ENCODE peak calls at places on chromosomes 2 and 18, in ten cellular contexts. K, P, A, I, Y, R, B, H, M and E are unnamed samples.

GRCh38 chr2:207762146-207762545 is 7.6 kb downstream of the FZD5 start:
- DNase-seq in K (no peak), P (no peak), A (no peak), I (no peak), Y (no peak), R (no peak), B (no peak), H (no peak), M (no peak), E (no peak)

GRCh38 chr2:196372811-196373664 is 201.7 kb upstream of the STK17B start:
- DNase-seq in K (no peak), P (no peak), A (no peak), I (no peak), Y (no peak), R (no peak), B (no peak), H (no peak), M (no peak), E (no peak)

GRCh38 chr2:155125585-155126230 is 427.2 kb downstream of the KCNJ3 start:
- DNase-seq in K (no peak), P (no peak), A (no peak), I (no peak), Y (no peak), R (no peak), B (no peak), H (no peak), M (no peak), E (no peak)

GRCh38 chr2:30421551-30422436 is 25.3 kb upstream of the LCLAT1 start:
- DNase-seq in K (no peak), P (no peak), A (no peak), I (peak; percentile 84), Y (no peak), R (no peak), B (no peak), H (no peak), M (no peak), E (peak; percentile 70)

GRCh38 chr2:168809537-168809936 is 7.1 kb downstream of the NOSTRIN start:
- DNase-seq in K (no peak), P (no peak), A (no peak), I (no peak), Y (no peak), R (no peak), B (no peak), H (no peak), M (no peak), E (no peak)

GRCh38 chr2:189402932-189403331 is 38.3 kb upstream of the WDR75 start:
- DNase-seq in K (no peak), P (no peak), A (no peak), I (no peak), Y (no peak), R (no peak), B (no peak), H (no peak), M (no peak), E (no peak)

GRCh38 chr2:70161069-70161534 is 29.7 kb downstream of the C2orf42 start:
- DNase-seq in K (no peak), P (no peak), A (no peak), I (no peak), Y (no peak), R (no peak), B (no peak), H (no peak), M (no peak), E (no peak)

GRCh38 chr2:28276076-28276618 is 116.5 kb upstream of the FOSL2 start:
- DNase-seq in K (peak; percentile 81), P (no peak), A (peak; percentile 91), I (no peak), Y (no peak), R (no peak), B (peak; percentile 67), H (no peak), M (peak; percentile 42), E (no peak)

GRCh38 chr2:55097462-55098410 is 47.5 kb upstream of the RTN4 start:
- DNase-seq in K (no peak), P (no peak), A (no peak), I (no peak), Y (no peak), R (no peak), B (no peak), H (no peak), M (no peak), E (no peak)

GRCh38 chr2:159939946-159940345 is 122.5 kb downstream of the PLA2R1 start:
- DNase-seq in K (peak; percentile 6), P (no peak), A (no peak), I (peak; percentile 15), Y (no peak), R (no peak), B (no peak), H (no peak), M (no peak), E (peak; percentile 11)

GRCh38 chr18:69590150-69590549 is 189.5 kb downstream of the DOK6 start:
- DNase-seq in K (no peak), P (no peak), A (no peak), I (no peak), Y (no peak), R (no peak), B (no peak), H (no peak), M (no peak), E (no peak)

GRCh38 chr2:120758181-120759048 is 22.7 kb downstream of the GLI2 start:
- DNase-seq in K (no peak), P (peak; percentile 68), A (no peak), I (peak; percentile 41), Y (peak; percentile 39), R (peak; percentile 41), B (peak; percentile 71), H (no peak), M (peak; percentile 92), E (no peak)

DNA sequence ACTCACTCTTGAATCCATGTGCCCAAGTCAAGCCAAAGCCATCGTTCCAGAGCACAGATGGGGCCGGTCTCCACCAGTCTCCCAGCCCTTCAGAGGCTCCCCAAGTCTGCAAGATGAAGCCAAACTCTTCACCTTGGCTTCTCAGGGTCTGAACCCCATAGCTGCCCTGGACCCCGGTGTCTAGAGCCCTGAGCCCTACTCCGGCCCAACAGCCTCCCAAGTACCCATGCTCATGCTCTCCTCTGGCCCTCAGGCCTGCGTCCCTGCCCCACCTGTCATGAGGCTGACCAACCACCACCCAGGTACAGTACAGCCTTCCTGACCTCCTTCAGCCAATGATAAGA is 46.0 kb downstream of the ZNF516 start:
- DNase-seq in K (no peak), P (no peak), A (no peak), I (no peak), Y (peak; percentile 20), R (no peak), B (peak; percentile 58), H (no peak), M (no peak), E (no peak)
- H3K4me1 ChIP-seq in K (peaks cover 3% of the 10 kb centered on the region), P (peaks cover 14% of the 10 kb centered on the region), A (peaks cover 30% of the 10 kb centered on the region), I (peaks cover 71% of the 10 kb centered on the region), Y (peaks cover 45% of the 10 kb centered on the region), R (peaks cover 25% of the 10 kb centered on the region), B (peaks cover 4% of the 10 kb centered on the region), H (peaks cover 97% of the 10 kb centered on the region), M (peaks cover 13% of the 10 kb centered on the region), E (peaks cover 8% of the 10 kb centered on the region)

DNA sequence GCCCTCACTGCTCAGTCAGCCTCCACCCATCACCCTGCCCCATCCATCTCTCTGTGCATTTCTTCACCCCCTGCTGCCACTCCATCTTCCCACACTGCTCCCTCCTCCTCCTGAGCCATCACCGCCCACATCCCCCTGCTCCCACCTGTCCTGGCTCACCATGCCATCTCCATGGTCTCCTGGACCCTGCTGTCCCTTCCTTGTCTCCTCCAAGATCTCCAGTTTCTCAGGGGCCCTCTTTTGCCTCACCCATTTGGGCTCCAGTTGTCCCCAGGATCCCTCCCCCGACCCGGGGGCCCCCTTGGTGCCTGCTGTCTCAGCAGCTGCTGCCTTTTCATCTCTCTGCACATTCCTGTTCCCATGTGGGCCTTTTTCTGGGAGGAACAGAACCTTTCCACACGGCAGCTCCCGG is 10.6 kb downstream of the SPEG start:
- DNase-seq in K (no peak), P (peak; percentile 69), A (no peak), I (no peak), Y (no peak), R (no peak), B (no peak), H (no peak), M (no peak), E (no peak)
- H3K4me3 ChIP-seq in K (no peak overlapping the region), P (peak overlapping the region; percentile 77), A (no peak overlapping the region), I (no peak overlapping the region), Y (no peak overlapping the region), R (no peak overlapping the region), B (peak overlapping the region; percentile 85), H (no peak overlapping the region), M (peak overlapping the region; percentile 18), E (peak overlapping the region; percentile 62)

GRCh38 chr18:63850010-63850409 is 37.5 kb upstream of the SERPINB2 start:
- DNase-seq in K (peak; percentile 32), P (no peak), A (no peak), I (peak; percentile 40), Y (no peak), R (no peak), B (no peak), H (no peak), M (no peak), E (peak; percentile 12)

GRCh38 chr18:63848159-63848558 is 39.3 kb upstream of the SERPINB2 start:
- DNase-seq in K (peak; percentile 66), P (no peak), A (no peak), I (peak; percentile 62), Y (no peak), R (no peak), B (no peak), H (no peak), M (no peak), E (peak; percentile 4)

GRCh38 chr18:63850636-63851035 is 36.9 kb upstream of the SERPINB2 start:
- DNase-seq in K (no peak), P (no peak), A (no peak), I (no peak), Y (no peak), R (no peak), B (no peak), H (no peak), M (no peak), E (no peak)
- H3K4me1 ChIP-seq in K (no peaks in the 10 kb centered on the region), P (no peaks in the 10 kb centered on the region), A (no peaks in the 10 kb centered on the region), I (no peaks in the 10 kb centered on the region), Y (no peaks in the 10 kb centered on the region), R (no peaks in the 10 kb centered on the region), B (no peaks in the 10 kb centered on the region), H (peaks cover 15% of the 10 kb centered on the region), M (no peaks in the 10 kb centered on the region), E (no peaks in the 10 kb centered on the region)

GRCh38 chr18:55319517-55319905 is 268.5 kb downstream of the TCF4 start:
- DNase-seq in K (no peak), P (no peak), A (no peak), I (no peak), Y (no peak), R (no peak), B (no peak), H (no peak), M (no peak), E (no peak)
- H3K4me3 ChIP-seq in K (no peak overlapping the region), P (peak overlapping the region; percentile 70), A (no peak overlapping the region), I (no peak overlapping the region), Y (peak overlapping the region; percentile 55), R (no peak overlapping the region), B (peak overlapping the region; percentile 67), H (peak overlapping the region; percentile 61), M (peak overlapping the region; percentile 72), E (peak overlapping the region; percentile 95)